ENCODE peak calls at places on chromosomes 11 and 22, in ten cellular contexts. One of them, this sample, is unnamed. For H3K27me3, the result is how much of the 10 kb centered on the place peaks cover.

GRCh38 chr11:130420478-130421198 is 7.8 kb downstream of the ADAMTS8 start:
- DNase-seq in GM12878: no peak
- DNase-seq in ovary: no peak
- DNase-seq in H1: no peak
- DNase-seq in sigmoid colon: peak
- DNase-seq in upper lobe of left lung: no peak
- DNase-seq in stomach: peak
- DNase-seq in suprapubic skin: no peak
- DNase-seq in transverse colon: no peak
- DNase-seq in HepG2: no peak
- DNase-seq in this sample: no peak

GRCh38 chr11:58645854-58646253 is 23.4 kb downstream of the CNTF start:
- DNase-seq in GM12878: no peak
- DNase-seq in ovary: no peak
- DNase-seq in H1: no peak
- DNase-seq in sigmoid colon: no peak
- DNase-seq in upper lobe of left lung: no peak
- DNase-seq in stomach: no peak
- DNase-seq in suprapubic skin: no peak
- DNase-seq in transverse colon: no peak
- DNase-seq in HepG2: no peak
- DNase-seq in this sample: no peak

GRCh38 chr11:33227578-33228261 is 29.5 kb upstream of the HIPK3 start:
- DNase-seq in GM12878: no peak
- DNase-seq in ovary: no peak
- DNase-seq in H1: no peak
- DNase-seq in sigmoid colon: no peak
- DNase-seq in upper lobe of left lung: no peak
- DNase-seq in stomach: no peak
- DNase-seq in suprapubic skin: no peak
- DNase-seq in transverse colon: no peak
- DNase-seq in HepG2: no peak
- DNase-seq in this sample: no peak

GRCh38 chr11:115616941-115617340 is 112.7 kb upstream of the CADM1 start:
- DNase-seq in GM12878: no peak
- DNase-seq in ovary: no peak
- DNase-seq in H1: no peak
- DNase-seq in sigmoid colon: no peak
- DNase-seq in upper lobe of left lung: no peak
- DNase-seq in stomach: no peak
- DNase-seq in suprapubic skin: no peak
- DNase-seq in transverse colon: no peak
- DNase-seq in HepG2: no peak
- DNase-seq in this sample: no peak

GRCh38 chr11:36041988-36042606 is 98.2 kb downstream of the LDLRAD3 start:
- DNase-seq in GM12878: no peak
- DNase-seq in ovary: no peak
- DNase-seq in H1: no peak
- DNase-seq in sigmoid colon: no peak
- DNase-seq in upper lobe of left lung: no peak
- DNase-seq in stomach: no peak
- DNase-seq in suprapubic skin: no peak
- DNase-seq in transverse colon: no peak
- DNase-seq in HepG2: no peak
- DNase-seq in this sample: no peak

GRCh38 chr11:91798240-91798639 is 426.4 kb upstream of the FAT3 start:
- DNase-seq in GM12878: no peak
- DNase-seq in ovary: no peak
- DNase-seq in H1: no peak
- DNase-seq in sigmoid colon: no peak
- DNase-seq in upper lobe of left lung: peak
- DNase-seq in stomach: no peak
- DNase-seq in suprapubic skin: no peak
- DNase-seq in transverse colon: no peak
- DNase-seq in HepG2: no peak
- DNase-seq in this sample: no peak

GRCh38 chr11:35841733-35842132 is 102.1 kb upstream of the LDLRAD3 start:
- DNase-seq in GM12878: no peak
- DNase-seq in ovary: no peak
- DNase-seq in H1: no peak
- DNase-seq in sigmoid colon: no peak
- DNase-seq in upper lobe of left lung: no peak
- DNase-seq in stomach: no peak
- DNase-seq in suprapubic skin: no peak
- DNase-seq in transverse colon: no peak
- DNase-seq in HepG2: no peak
- DNase-seq in this sample: no peak

GRCh38 chr11:76778874-76779273 is 4.3 kb upstream of the TSKU start:
- DNase-seq in GM12878: no peak
- DNase-seq in ovary: no peak
- DNase-seq in H1: no peak
- DNase-seq in sigmoid colon: no peak
- DNase-seq in upper lobe of left lung: no peak
- DNase-seq in stomach: no peak
- DNase-seq in suprapubic skin: no peak
- DNase-seq in transverse colon: no peak
- DNase-seq in HepG2: no peak
- DNase-seq in this sample: no peak

GRCh38 chr11:73087730-73088129 is 54.4 kb downstream of the FCHSD2 start:
- DNase-seq in GM12878: peak
- DNase-seq in ovary: no peak
- DNase-seq in H1: no peak
- DNase-seq in sigmoid colon: no peak
- DNase-seq in upper lobe of left lung: no peak
- DNase-seq in stomach: no peak
- DNase-seq in suprapubic skin: no peak
- DNase-seq in transverse colon: no peak
- DNase-seq in HepG2: no peak
- DNase-seq in this sample: no peak

GRCh38 chr11:16356751-16357365 is 512 bp upstream of the SOX6 start:
- DNase-seq in GM12878: no peak
- DNase-seq in ovary: no peak
- DNase-seq in H1: no peak
- DNase-seq in sigmoid colon: no peak
- DNase-seq in upper lobe of left lung: no peak
- DNase-seq in stomach: no peak
- DNase-seq in suprapubic skin: no peak
- DNase-seq in transverse colon: no peak
- DNase-seq in HepG2: no peak
- DNase-seq in this sample: peak

GRCh38 chr22:26139320-26139719 is 29.9 kb upstream of the SEZ6L start:
- DNase-seq in GM12878: no peak
- DNase-seq in ovary: no peak
- DNase-seq in H1: no peak
- DNase-seq in sigmoid colon: no peak
- DNase-seq in upper lobe of left lung: no peak
- DNase-seq in stomach: no peak
- DNase-seq in suprapubic skin: peak
- DNase-seq in transverse colon: no peak
- DNase-seq in HepG2: no peak
- DNase-seq in this sample: no peak

GRCh38 chr22:19974233-19974861 is 32.7 kb upstream of the TXNRD2 start:
- DNase-seq in GM12878: no peak
- DNase-seq in ovary: peak
- DNase-seq in H1: peak
- DNase-seq in sigmoid colon: no peak
- DNase-seq in upper lobe of left lung: no peak
- DNase-seq in stomach: peak
- DNase-seq in suprapubic skin: no peak
- DNase-seq in transverse colon: peak
- DNase-seq in HepG2: peak
- DNase-seq in this sample: no peak

GRCh38 chr22:48874956-48875355 is 952.7 kb downstream of the BRD1 start:
- DNase-seq in GM12878: no peak
- DNase-seq in ovary: no peak
- DNase-seq in H1: no peak
- DNase-seq in sigmoid colon: peak
- DNase-seq in upper lobe of left lung: no peak
- DNase-seq in stomach: no peak
- DNase-seq in suprapubic skin: no peak
- DNase-seq in transverse colon: no peak
- DNase-seq in HepG2: no peak
- DNase-seq in this sample: no peak

GRCh38 chr11:91850533-91851305 is 373.9 kb upstream of the FAT3 start:
- DNase-seq in GM12878: no peak
- DNase-seq in ovary: no peak
- DNase-seq in H1: no peak
- DNase-seq in sigmoid colon: no peak
- DNase-seq in upper lobe of left lung: no peak
- DNase-seq in stomach: no peak
- DNase-seq in suprapubic skin: no peak
- DNase-seq in transverse colon: no peak
- DNase-seq in HepG2: no peak
- DNase-seq in this sample: no peak

GRCh38 chr11:2140411-2141400 is 1.5 kb upstream of the IGF2 start:
- DNase-seq in GM12878: no peak
- DNase-seq in ovary: no peak
- DNase-seq in H1: no peak
- DNase-seq in sigmoid colon: no peak
- DNase-seq in upper lobe of left lung: peak
- DNase-seq in stomach: no peak
- DNase-seq in suprapubic skin: no peak
- DNase-seq in transverse colon: no peak
- DNase-seq in HepG2: no peak
- DNase-seq in this sample: no peak
- H3K27me3 ChIP-seq in GM12878: under half
- H3K27me3 ChIP-seq in ovary: under half
- H3K27me3 ChIP-seq in H1: half or more
- H3K27me3 ChIP-seq in sigmoid colon: half or more
- H3K27me3 ChIP-seq in upper lobe of left lung: half or more
- H3K27me3 ChIP-seq in stomach: half or more
- H3K27me3 ChIP-seq in suprapubic skin: half or more
- H3K27me3 ChIP-seq in transverse colon: half or more
- H3K27me3 ChIP-seq in HepG2: under half
- H3K27me3 ChIP-seq in this sample: half or more

DNA sequence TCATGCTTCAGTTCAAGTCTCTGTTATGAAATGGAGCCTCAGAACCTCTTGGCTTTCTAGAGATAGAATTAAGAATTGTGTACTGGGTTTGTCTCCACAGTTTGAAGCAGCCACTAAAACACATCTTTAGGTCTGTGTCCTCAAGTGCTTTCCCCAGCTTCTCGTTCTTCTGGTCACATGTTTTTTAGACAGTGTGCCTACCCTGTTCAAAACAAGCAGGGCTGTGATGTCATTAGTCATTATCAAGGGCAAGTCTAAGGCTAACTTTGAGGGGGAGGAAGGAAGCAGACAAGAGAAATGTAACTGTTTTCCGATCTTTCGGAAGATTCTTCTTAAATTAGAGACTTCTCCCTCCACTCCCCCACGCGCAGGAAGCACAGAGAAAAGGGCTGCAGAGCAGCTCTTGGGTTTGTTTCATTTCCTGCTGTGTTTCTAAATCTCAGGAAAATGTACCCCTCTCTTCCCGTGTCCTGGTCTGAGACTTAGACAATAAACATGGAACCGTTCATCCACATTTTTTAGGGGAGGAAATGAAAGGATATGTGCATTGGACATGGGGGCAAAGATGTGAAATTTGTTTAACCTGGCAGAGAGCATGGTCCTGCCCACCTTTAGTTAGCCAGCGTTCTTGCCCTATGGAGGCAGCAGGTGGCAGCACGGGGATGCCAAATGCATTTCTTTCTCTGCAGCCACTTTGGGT is 3.1 kb downstream of the AKIP1 start:
- DNase-seq in GM12878: no peak
- DNase-seq in ovary: no peak
- DNase-seq in H1: no peak
- DNase-seq in sigmoid colon: no peak
- DNase-seq in upper lobe of left lung: no peak
- DNase-seq in stomach: no peak
- DNase-seq in suprapubic skin: no peak
- DNase-seq in transverse colon: peak
- DNase-seq in HepG2: peak
- DNase-seq in this sample: no peak
- TF ChIP-seq CTCF in GM12878: peak
- TF ChIP-seq CTCF in ovary: peak
- TF ChIP-seq CTCF in H1: peak
- TF ChIP-seq CTCF in sigmoid colon: no peak
- TF ChIP-seq CTCF in upper lobe of left lung: peak
- TF ChIP-seq CTCF in stomach: peak
- TF ChIP-seq CTCF in suprapubic skin: peak
- TF ChIP-seq CTCF in transverse colon: peak
- TF ChIP-seq CTCF in HepG2: peak
- TF ChIP-seq CTCF in this sample: peak

GRCh38 chr22:34776827-34777226 is 289.1 kb upstream of the ISX start:
- DNase-seq in GM12878: no peak
- DNase-seq in ovary: no peak
- DNase-seq in H1: no peak
- DNase-seq in sigmoid colon: no peak
- DNase-seq in upper lobe of left lung: no peak
- DNase-seq in stomach: no peak
- DNase-seq in suprapubic skin: no peak
- DNase-seq in transverse colon: no peak
- DNase-seq in HepG2: no peak
- DNase-seq in this sample: no peak

DNA sequence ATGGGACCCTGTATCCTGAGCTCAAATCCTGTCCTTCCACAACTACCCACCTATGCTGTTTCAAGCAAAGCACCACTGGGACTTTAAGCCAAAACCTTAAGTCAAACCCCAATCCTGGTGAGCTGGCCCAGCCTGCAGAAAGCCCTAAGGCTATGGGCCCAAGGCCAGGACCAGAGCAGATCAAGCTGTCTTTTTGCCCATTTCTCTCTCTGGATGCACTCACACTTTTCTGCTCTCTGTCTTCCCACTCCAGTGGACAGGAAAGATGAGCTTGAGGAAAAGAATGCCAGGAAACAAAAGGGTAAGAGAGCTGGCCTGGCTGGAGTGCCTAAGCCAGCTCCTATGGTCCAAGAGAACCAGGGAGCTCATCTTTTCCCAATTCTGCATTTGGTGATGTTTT is 284.3 kb upstream of the ISX start:
- DNase-seq in GM12878: no peak
- DNase-seq in ovary: no peak
- DNase-seq in H1: no peak
- DNase-seq in sigmoid colon: no peak
- DNase-seq in upper lobe of left lung: no peak
- DNase-seq in stomach: no peak
- DNase-seq in suprapubic skin: no peak
- DNase-seq in transverse colon: no peak
- DNase-seq in HepG2: no peak
- DNase-seq in this sample: no peak
- TF ChIP-seq EP300 in GM12878: no peak
- TF ChIP-seq EP300 in ovary: no peak
- TF ChIP-seq EP300 in H1: no peak
- TF ChIP-seq EP300 in sigmoid colon: no peak
- TF ChIP-seq EP300 in upper lobe of left lung: no peak
- TF ChIP-seq EP300 in stomach: no peak
- TF ChIP-seq EP300 in suprapubic skin: no peak
- TF ChIP-seq EP300 in transverse colon: no peak
- TF ChIP-seq EP300 in HepG2: no peak
- TF ChIP-seq EP300 in this sample: no peak

DNA sequence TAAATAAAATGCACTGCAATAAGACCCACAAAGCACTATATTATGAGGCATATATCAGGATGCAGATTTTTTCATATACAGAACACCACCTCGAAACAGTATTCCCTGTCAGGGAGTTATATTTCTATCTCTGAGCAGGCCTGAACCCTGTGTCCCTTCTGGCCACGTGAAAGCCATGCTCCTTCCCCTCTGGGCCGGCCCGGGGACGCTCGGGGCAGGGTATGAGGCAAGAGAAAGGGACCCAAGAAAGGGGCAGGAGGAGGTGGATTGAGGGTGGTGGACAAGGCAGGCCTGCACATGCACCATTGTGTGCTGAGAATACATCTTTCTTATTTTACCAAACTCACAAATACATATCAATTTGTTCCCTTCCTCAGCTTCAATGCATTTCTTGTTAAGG is 259.9 kb downstream of the OPCML start:
- DNase-seq in GM12878: no peak
- DNase-seq in ovary: no peak
- DNase-seq in H1: no peak
- DNase-seq in sigmoid colon: no peak
- DNase-seq in upper lobe of left lung: peak
- DNase-seq in stomach: no peak
- DNase-seq in suprapubic skin: no peak
- DNase-seq in transverse colon: no peak
- DNase-seq in HepG2: no peak
- DNase-seq in this sample: no peak
- H3K27me3 ChIP-seq in GM12878: under half
- H3K27me3 ChIP-seq in ovary: under half
- H3K27me3 ChIP-seq in H1: under half
- H3K27me3 ChIP-seq in sigmoid colon: under half
- H3K27me3 ChIP-seq in upper lobe of left lung: under half
- H3K27me3 ChIP-seq in stomach: under half
- H3K27me3 ChIP-seq in suprapubic skin: under half
- H3K27me3 ChIP-seq in transverse colon: under half
- H3K27me3 ChIP-seq in HepG2: under half
- H3K27me3 ChIP-seq in this sample: under half

This sample was measured in tibial nerve.